ENCODE peak calls at places on chromosomes 3 and 15, in five cellular contexts. One of them, this sample, is unnamed.

GRCh38 chr3:3799173-3800075 is at the start of gene LRRN1:
- DNase-seq in GM23248: peak; percentile 22
- DNase-seq in activated CD8-positive, alpha-beta memory T cell treated with anti-CD3 and anti-CD28 coated beads for 48 hours: peak; percentile 40
- DNase-seq in foreskin fibroblast: no peak
- DNase-seq in AG20443: peak; percentile 21
- DNase-seq in this sample: peak; percentile 66

GRCh38 chr3:28347374-28348285 is 891 bp upstream of the ZCWPW2 start:
- DNase-seq in GM23248: peak; percentile 76
- DNase-seq in activated CD8-positive, alpha-beta memory T cell treated with anti-CD3 and anti-CD28 coated beads for 48 hours: no peak
- DNase-seq in foreskin fibroblast: peak; percentile 84
- DNase-seq in AG20443: peak; percentile 21
- DNase-seq in this sample: no peak

GRCh38 chr3:53753518-53754183 is 92.6 kb downstream of the CHDH start:
- DNase-seq in GM23248: no peak
- DNase-seq in activated CD8-positive, alpha-beta memory T cell treated with anti-CD3 and anti-CD28 coated beads for 48 hours: no peak
- DNase-seq in foreskin fibroblast: no peak
- DNase-seq in AG20443: no peak
- DNase-seq in this sample: no peak

GRCh38 chr3:66376568-66376967 is 124.3 kb downstream of the LRIG1 start:
- DNase-seq in GM23248: peak; percentile 48
- DNase-seq in activated CD8-positive, alpha-beta memory T cell treated with anti-CD3 and anti-CD28 coated beads for 48 hours: no peak
- DNase-seq in foreskin fibroblast: peak; percentile 94
- DNase-seq in AG20443: no peak
- DNase-seq in this sample: no peak

GRCh38 chr3:1824359-1824758 is 274.3 kb upstream of the CNTN4 start:
- DNase-seq in GM23248: no peak
- DNase-seq in activated CD8-positive, alpha-beta memory T cell treated with anti-CD3 and anti-CD28 coated beads for 48 hours: no peak
- DNase-seq in foreskin fibroblast: no peak
- DNase-seq in AG20443: no peak
- DNase-seq in this sample: no peak

GRCh38 chr3:48473617-48473952 is 27.0 kb downstream of the ATRIP start:
- DNase-seq in GM23248: no peak
- DNase-seq in activated CD8-positive, alpha-beta memory T cell treated with anti-CD3 and anti-CD28 coated beads for 48 hours: no peak
- DNase-seq in foreskin fibroblast: no peak
- DNase-seq in AG20443: no peak
- DNase-seq in this sample: no peak

GRCh38 chr3:99780749-99781148 is 36.9 kb upstream of the CMSS1 start:
- DNase-seq in GM23248: peak; percentile 15
- DNase-seq in activated CD8-positive, alpha-beta memory T cell treated with anti-CD3 and anti-CD28 coated beads for 48 hours: no peak
- DNase-seq in foreskin fibroblast: no peak
- DNase-seq in AG20443: peak; percentile 17
- DNase-seq in this sample: no peak

GRCh38 chr3:189896533-189896932 is 224.2 kb downstream of the P3H2 start:
- DNase-seq in GM23248: no peak
- DNase-seq in activated CD8-positive, alpha-beta memory T cell treated with anti-CD3 and anti-CD28 coated beads for 48 hours: no peak
- DNase-seq in foreskin fibroblast: no peak
- DNase-seq in AG20443: no peak
- DNase-seq in this sample: no peak

GRCh38 chr15:90571063-90571541 is 41.4 kb downstream of the CRTC3 start:
- DNase-seq in GM23248: peak; percentile 85
- DNase-seq in activated CD8-positive, alpha-beta memory T cell treated with anti-CD3 and anti-CD28 coated beads for 48 hours: no peak
- DNase-seq in foreskin fibroblast: peak; percentile 64
- DNase-seq in AG20443: peak; percentile 67
- DNase-seq in this sample: no peak

GRCh38 chr15:80456517-80457497 is 52.6 kb downstream of the ARNT2 start:
- DNase-seq in GM23248: peak; percentile 50
- DNase-seq in activated CD8-positive, alpha-beta memory T cell treated with anti-CD3 and anti-CD28 coated beads for 48 hours: no peak
- DNase-seq in foreskin fibroblast: peak; percentile 66
- DNase-seq in AG20443: peak; percentile 39
- DNase-seq in this sample: no peak

GRCh38 chr3:87298111-87298718 is 21.8 kb upstream of the POU1F1 start:
- DNase-seq in GM23248: peak; percentile 59
- DNase-seq in activated CD8-positive, alpha-beta memory T cell treated with anti-CD3 and anti-CD28 coated beads for 48 hours: no peak
- DNase-seq in foreskin fibroblast: peak; percentile 63
- DNase-seq in AG20443: peak; percentile 34
- DNase-seq in this sample: peak; percentile 63

GRCh38 chr15:70487380-70487725 is 276.0 kb downstream of the UACA start:
- DNase-seq in GM23248: no peak
- DNase-seq in activated CD8-positive, alpha-beta memory T cell treated with anti-CD3 and anti-CD28 coated beads for 48 hours: no peak
- DNase-seq in foreskin fibroblast: no peak
- DNase-seq in AG20443: no peak
- DNase-seq in this sample: no peak

GRCh38 chr15:45386420-45386819 is 8.1 kb upstream of the GATM start:
- DNase-seq in GM23248: no peak
- DNase-seq in activated CD8-positive, alpha-beta memory T cell treated with anti-CD3 and anti-CD28 coated beads for 48 hours: no peak
- DNase-seq in foreskin fibroblast: no peak
- DNase-seq in AG20443: no peak
- DNase-seq in this sample: no peak

GRCh38 chr3:107966261-107966660 is 124.6 kb downstream of the CD47 start:
- DNase-seq in GM23248: no peak
- DNase-seq in activated CD8-positive, alpha-beta memory T cell treated with anti-CD3 and anti-CD28 coated beads for 48 hours: no peak
- DNase-seq in foreskin fibroblast: no peak
- DNase-seq in AG20443: no peak
- DNase-seq in this sample: no peak

GRCh38 chr3:11498646-11499045 is 145.1 kb downstream of the VGLL4 start:
- DNase-seq in GM23248: peak; percentile 59
- DNase-seq in activated CD8-positive, alpha-beta memory T cell treated with anti-CD3 and anti-CD28 coated beads for 48 hours: no peak
- DNase-seq in foreskin fibroblast: peak; percentile 75
- DNase-seq in AG20443: peak; percentile 30
- DNase-seq in this sample: no peak

GRCh38 chr3:186267758-186268157 is 94.3 kb downstream of the DGKG start:
- DNase-seq in GM23248: no peak
- DNase-seq in activated CD8-positive, alpha-beta memory T cell treated with anti-CD3 and anti-CD28 coated beads for 48 hours: no peak
- DNase-seq in foreskin fibroblast: no peak
- DNase-seq in AG20443: no peak
- DNase-seq in this sample: no peak

GRCh38 chr3:178336336-178336735 is 199.9 kb upstream of the KCNMB2 start:
- DNase-seq in GM23248: no peak
- DNase-seq in activated CD8-positive, alpha-beta memory T cell treated with anti-CD3 and anti-CD28 coated beads for 48 hours: no peak
- DNase-seq in foreskin fibroblast: no peak
- DNase-seq in AG20443: no peak
- DNase-seq in this sample: no peak

GRCh38 chr15:100728371-100729201 is 126.2 kb downstream of the ASB7 start:
- DNase-seq in GM23248: no peak
- DNase-seq in activated CD8-positive, alpha-beta memory T cell treated with anti-CD3 and anti-CD28 coated beads for 48 hours: no peak
- DNase-seq in foreskin fibroblast: no peak
- DNase-seq in AG20443: peak; percentile 0
- DNase-seq in this sample: no peak

GRCh38 chr3:122921791-122922651 is 105.5 kb downstream of the SEMA5B start:
- DNase-seq in GM23248: peak; percentile 8
- DNase-seq in activated CD8-positive, alpha-beta memory T cell treated with anti-CD3 and anti-CD28 coated beads for 48 hours: peak; percentile 20
- DNase-seq in foreskin fibroblast: peak; percentile 17
- DNase-seq in AG20443: no peak
- DNase-seq in this sample: no peak

GRCh38 chr15:33358303-33358702 is 47.5 kb downstream of the RYR3 start:
- DNase-seq in GM23248: no peak
- DNase-seq in activated CD8-positive, alpha-beta memory T cell treated with anti-CD3 and anti-CD28 coated beads for 48 hours: no peak
- DNase-seq in foreskin fibroblast: peak; percentile 3
- DNase-seq in AG20443: no peak
- DNase-seq in this sample: no peak

GRCh38 chr3:63228677-63229076 is 49.4 kb upstream of the SYNPR start:
- DNase-seq in GM23248: peak; percentile 81
- DNase-seq in activated CD8-positive, alpha-beta memory T cell treated with anti-CD3 and anti-CD28 coated beads for 48 hours: no peak
- DNase-seq in foreskin fibroblast: peak; percentile 64
- DNase-seq in AG20443: peak; percentile 61
- DNase-seq in this sample: no peak

GRCh38 chr3:29195055-29195454 is 85.8 kb upstream of the RBMS3 start:
- DNase-seq in GM23248: no peak
- DNase-seq in activated CD8-positive, alpha-beta memory T cell treated with anti-CD3 and anti-CD28 coated beads for 48 hours: no peak
- DNase-seq in foreskin fibroblast: no peak
- DNase-seq in AG20443: no peak
- DNase-seq in this sample: no peak

GRCh38 chr15:34713635-34714034 is 41.2 kb downstream of the GJD2 start:
- DNase-seq in GM23248: no peak
- DNase-seq in activated CD8-positive, alpha-beta memory T cell treated with anti-CD3 and anti-CD28 coated beads for 48 hours: no peak
- DNase-seq in foreskin fibroblast: no peak
- DNase-seq in AG20443: no peak
- DNase-seq in this sample: no peak

GRCh38 chr15:101277943-101278564 is 769 bp upstream of the SELENOS start:
- DNase-seq in GM23248: no peak
- DNase-seq in activated CD8-positive, alpha-beta memory T cell treated with anti-CD3 and anti-CD28 coated beads for 48 hours: no peak
- DNase-seq in foreskin fibroblast: peak; percentile 37
- DNase-seq in AG20443: no peak
- DNase-seq in this sample: no peak

GRCh38 chr15:100001405-100001804 is 268.2 kb upstream of the LYSMD4 start:
- DNase-seq in GM23248: no peak
- DNase-seq in activated CD8-positive, alpha-beta memory T cell treated with anti-CD3 and anti-CD28 coated beads for 48 hours: no peak
- DNase-seq in foreskin fibroblast: no peak
- DNase-seq in AG20443: no peak
- DNase-seq in this sample: no peak

GRCh38 chr3:21846976-21847375 is 96.0 kb upstream of the ZNF385D start:
- DNase-seq in GM23248: peak; percentile 38
- DNase-seq in activated CD8-positive, alpha-beta memory T cell treated with anti-CD3 and anti-CD28 coated beads for 48 hours: no peak
- DNase-seq in foreskin fibroblast: peak; percentile 52
- DNase-seq in AG20443: no peak
- DNase-seq in this sample: no peak